ENCODE peak calls at places on chromosomes 12 and 14, in four cellular contexts. One of them, this sample, is unnamed.
A peak's percentile ranks its signal among the peaks of the same experiment; 100 is the strongest.

GRCh38 chr12:103673487-103673886 is 86.4 kb downstream of the STAB2 start:
- DNase-seq in A172: no peak
- DNase-seq in A549: no peak
- DNase-seq in cardiac muscle cell: no peak
- DNase-seq in this sample: no peak

GRCh38 chr12:53538209-53538689 is 31.0 kb upstream of the NPFF start:
- DNase-seq in A172: peak; percentile 9
- DNase-seq in A549: peak; percentile 42
- DNase-seq in cardiac muscle cell: peak; percentile 93
- DNase-seq in this sample: peak; percentile 69

GRCh38 chr12:1044697-1045096 is 53.7 kb downstream of the ERC1 start:
- DNase-seq in A172: peak; percentile 21
- DNase-seq in A549: no peak
- DNase-seq in cardiac muscle cell: peak; percentile 36
- DNase-seq in this sample: no peak

GRCh38 chr12:2688381-2688881 is 106.3 kb upstream of the FKBP4 start:
- DNase-seq in A172: no peak
- DNase-seq in A549: no peak
- DNase-seq in cardiac muscle cell: no peak
- DNase-seq in this sample: no peak

GRCh38 chr12:6444704-6445688 is at the start of gene CD27:
- DNase-seq in A172: no peak
- DNase-seq in A549: no peak
- DNase-seq in cardiac muscle cell: no peak
- DNase-seq in this sample: peak; percentile 37

GRCh38 chr12:130970165-130970907 is 16.6 kb downstream of the ADGRD1 start:
- DNase-seq in A172: no peak
- DNase-seq in A549: no peak
- DNase-seq in cardiac muscle cell: no peak
- DNase-seq in this sample: no peak

GRCh38 chr14:58749066-58749669 is 111.4 kb downstream of the DACT1 start:
- DNase-seq in A172: peak; percentile 95
- DNase-seq in A549: peak; percentile 76
- DNase-seq in cardiac muscle cell: peak; percentile 85
- DNase-seq in this sample: peak; percentile 70

GRCh38 chr12:12734561-12735071 is 17.4 kb downstream of the CDKN1B start:
- DNase-seq in A172: no peak
- DNase-seq in A549: no peak
- DNase-seq in cardiac muscle cell: no peak
- DNase-seq in this sample: peak; percentile 47

GRCh38 chr12:73863541-73863940 is 674.1 kb upstream of the ATXN7L3B start:
- DNase-seq in A172: peak; percentile 69
- DNase-seq in A549: peak; percentile 2
- DNase-seq in cardiac muscle cell: peak; percentile 30
- DNase-seq in this sample: no peak

GRCh38 chr12:121893901-121894540 is 5.4 kb downstream of the PSMD9 start:
- DNase-seq in A172: peak; percentile 69
- DNase-seq in A549: peak; percentile 63
- DNase-seq in cardiac muscle cell: peak; percentile 72
- DNase-seq in this sample: no peak

GRCh38 chr12:34390171-34390841 is 368.0 kb downstream of the ALG10 start:
- DNase-seq in A172: no peak
- DNase-seq in A549: no peak
- DNase-seq in cardiac muscle cell: no peak
- DNase-seq in this sample: no peak

GRCh38 chr12:66235626-66236281 is 46.7 kb downstream of the IRAK3 start:
- DNase-seq in A172: no peak
- DNase-seq in A549: peak; percentile 27
- DNase-seq in cardiac muscle cell: peak; percentile 41
- DNase-seq in this sample: no peak

GRCh38 chr12:106097011-106097410 is 41.7 kb downstream of the NUAK1 start:
- DNase-seq in A172: no peak
- DNase-seq in A549: no peak
- DNase-seq in cardiac muscle cell: no peak
- DNase-seq in this sample: no peak